ENCODE peak calls at places on chromosomes 4 and X, in eight cellular contexts. A is WERI-Rb-1; U is neuronal stem cell; P is A673; B is breast epithelium; S is GM23248; M is IMR-90; E is naive thymus-derived CD4-positive, alpha-beta T cell. Y is an unnamed sample.

GRCh38 chrX:22999696-23000223 is at the start of gene DDX53:
- DNase-seq in A (no peak), U (no peak), P (no peak), B (no peak), S (no peak), M (no peak), E (no peak), Y (no peak)

GRCh38 chr4:71368906-71369305 is 30.1 kb downstream of the SLC4A4 start:
- DNase-seq in A (no peak), U (no peak), P (no peak), B (no peak), S (no peak), M (no peak), E (no peak), Y (no peak)

GRCh38 chrX:150306002-150306401 is 57.1 kb upstream of the MAMLD1 start:
- DNase-seq in A (no peak), U (no peak), P (no peak), B (no peak), S (no peak), M (no peak), E (no peak), Y (no peak)

GRCh38 chr4:48275247-48275646 is 5.6 kb upstream of the TEC start:
- DNase-seq in A (peak; percentile 39), U (no peak), P (peak; percentile 68), B (no peak), S (no peak), M (peak; percentile 35), E (no peak), Y (no peak)

GRCh38 chr4:93764647-93765246 is 63.8 kb upstream of the ATOH1 start:
- DNase-seq in A (peak; percentile 30), U (peak; percentile 45), P (peak; percentile 44), B (no peak), S (peak; percentile 58), M (peak; percentile 44), E (no peak), Y (no peak)

GRCh38 chr4:98514930-98515809 is 143.2 kb downstream of the TSPAN5 start:
- DNase-seq in A (peak; percentile 69), U (no peak), P (no peak), B (no peak), S (peak; percentile 37), M (peak; percentile 54), E (no peak), Y (no peak)

GRCh38 chr4:12734586-12734985 is 749.6 kb downstream of the RAB28 start:
- DNase-seq in A (no peak), U (no peak), P (no peak), B (no peak), S (no peak), M (no peak), E (no peak), Y (no peak)

GRCh38 chrX:110034036-110034435 is 31.1 kb downstream of the TMEM164 start:
- DNase-seq in A (no peak), U (no peak), P (no peak), B (no peak), S (peak; percentile 4), M (no peak), E (no peak), Y (no peak)

GRCh38 chrX:112668476-112669404 is 11.0 kb downstream of the LHFPL1 start:
- DNase-seq in A (no peak), U (no peak), P (no peak), B (no peak), S (no peak), M (no peak), E (no peak), Y (no peak)

DNA sequence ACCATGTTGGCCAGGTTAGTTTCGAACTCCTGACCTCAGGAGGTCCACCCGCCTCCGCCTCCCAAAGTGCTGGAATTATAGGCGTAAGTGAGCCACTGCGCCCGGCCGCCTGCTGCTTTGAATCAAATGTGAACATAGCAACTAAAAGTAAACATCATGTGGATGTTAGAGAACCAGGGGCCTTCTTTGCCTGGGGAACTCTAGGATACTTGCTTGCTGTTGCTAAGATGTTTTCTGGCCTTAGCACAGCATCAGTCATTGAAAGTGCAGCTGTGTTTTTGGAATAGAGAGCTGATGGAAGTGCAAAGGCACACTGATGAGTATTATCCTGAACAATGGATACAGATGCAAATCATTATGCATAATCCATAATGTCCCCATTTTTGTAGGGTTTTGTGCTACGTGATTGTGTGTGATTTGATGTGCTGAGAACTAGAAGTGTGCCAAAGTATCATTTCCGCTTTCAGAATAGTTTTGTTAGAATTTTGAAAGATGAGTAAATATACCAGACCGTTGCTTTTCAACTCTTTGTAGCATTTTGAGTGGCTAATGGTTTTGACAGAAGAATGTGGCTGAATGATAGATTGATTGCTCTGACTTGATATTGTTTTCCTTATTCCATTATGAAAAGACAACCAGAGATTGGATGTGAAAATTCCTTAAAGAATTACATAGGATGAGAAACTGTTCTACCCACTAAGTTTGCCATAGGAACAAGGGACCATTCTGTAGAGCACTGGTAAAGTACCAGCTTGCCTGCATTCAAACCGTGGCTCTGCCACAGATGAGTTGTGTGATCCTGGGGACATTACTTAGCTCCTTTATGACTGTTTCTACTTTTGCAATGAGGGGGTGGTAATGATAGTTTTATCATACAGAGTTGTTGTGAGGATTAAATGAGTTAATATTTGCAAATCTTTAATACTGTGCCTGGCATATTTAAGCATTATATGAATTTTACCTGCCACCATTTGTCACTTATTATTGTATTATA is 74.7 kb downstream of the REPS2 start:
- DNase-seq in A (no peak), U (no peak), P (no peak), B (no peak), S (peak; percentile 24), M (no peak), E (no peak), Y (no peak)
- H3K27ac ChIP-seq in A (no peak overlapping the region), U (no peak overlapping the region), P (no peak overlapping the region), B (no peak overlapping the region), S (no peak overlapping the region), M (no peak overlapping the region), E (no peak overlapping the region), Y (no peak overlapping the region)

GRCh38 chr4:77014256-77014655 is 61.5 kb downstream of the CCNI start:
- DNase-seq in A (no peak), U (no peak), P (no peak), B (no peak), S (no peak), M (no peak), E (peak; percentile 11), Y (no peak)
- H3K36me3 ChIP-seq in A (peaks cover 10% of the 10 kb centered on the region), U (peaks cover 27% of the 10 kb centered on the region), P (peaks cover 12% of the 10 kb centered on the region), B (no peaks in the 10 kb centered on the region), S (peaks cover 76% of the 10 kb centered on the region), M (peaks cover 39% of the 10 kb centered on the region), E (no peaks in the 10 kb centered on the region), Y (peaks cover 5% of the 10 kb centered on the region)

GRCh38 chrX:2689773-2690666 is 1.1 kb upstream of the CD99 start:
- DNase-seq in A (no peak), U (no peak), P (no peak), B (no peak), S (no peak), M (no peak), E (no peak), Y (no peak)
- H3K27ac ChIP-seq in A (no peak overlapping the region), U (no peak overlapping the region), P (peak overlapping the region; percentile 97), B (no peak overlapping the region), S (no peak overlapping the region), M (no peak overlapping the region), E (peak overlapping the region; percentile 24), Y (peak overlapping the region; percentile 31)

DNA sequence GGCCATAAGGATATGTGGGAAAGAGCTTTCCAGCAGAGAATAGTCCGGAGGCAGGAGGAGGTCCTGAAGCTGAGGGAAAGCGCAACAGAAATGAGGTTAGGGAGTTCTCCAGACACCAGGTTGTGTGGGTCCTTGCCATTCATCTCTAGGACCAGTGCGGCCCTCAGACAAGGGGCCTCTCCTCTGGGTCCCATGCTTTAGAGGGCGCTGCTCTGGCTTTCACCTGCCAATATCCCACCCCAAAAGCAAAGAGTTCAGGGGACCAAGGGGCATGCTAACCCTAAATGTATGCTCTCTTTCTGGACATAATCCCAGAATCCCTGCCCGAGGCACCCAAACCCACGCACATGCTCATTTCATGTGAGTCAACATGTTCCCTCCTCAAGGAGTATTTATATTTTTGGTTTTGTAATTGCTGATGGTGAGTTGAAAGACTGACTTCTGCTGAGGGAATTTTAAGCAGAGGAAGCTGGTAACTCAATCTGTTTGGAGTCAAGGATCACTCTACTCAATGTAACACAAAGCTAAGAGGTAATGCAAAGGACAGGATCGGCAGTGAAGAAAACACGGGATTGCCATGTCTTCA is 14.8 kb downstream of the RPL34 start:
- DNase-seq in A (no peak), U (no peak), P (no peak), B (no peak), S (peak; percentile 76), M (no peak), E (no peak), Y (no peak)
- H3K36me3 ChIP-seq in A (peaks cover 45% of the 10 kb centered on the region), U (peaks cover 18% of the 10 kb centered on the region), P (peaks cover 38% of the 10 kb centered on the region), B (no peaks in the 10 kb centered on the region), S (peaks cover 36% of the 10 kb centered on the region), M (peaks cover 24% of the 10 kb centered on the region), E (peaks cover 55% of the 10 kb centered on the region), Y (peaks cover 26% of the 10 kb centered on the region)

GRCh38 chr4:41477200-41477910 is 60.6 kb upstream of the LIMCH1 start:
- DNase-seq in A (no peak), U (no peak), P (no peak), B (no peak), S (no peak), M (no peak), E (no peak), Y (no peak)
- H3K27ac ChIP-seq in A (no peak overlapping the region), U (no peak overlapping the region), P (no peak overlapping the region), B (no peak overlapping the region), S (no peak overlapping the region), M (no peak overlapping the region), E (no peak overlapping the region), Y (no peak overlapping the region)

GRCh38 chrX:12819231-12819630 is 28.0 kb downstream of the PRPS2 start:
- DNase-seq in A (no peak), U (no peak), P (no peak), B (no peak), S (peak; percentile 0), M (no peak), E (no peak), Y (no peak)
- H3K36me3 ChIP-seq in A (no peaks in the 10 kb centered on the region), U (peaks cover 5% of the 10 kb centered on the region), P (no peaks in the 10 kb centered on the region), B (no peaks in the 10 kb centered on the region), S (no peaks in the 10 kb centered on the region), M (peaks cover 6% of the 10 kb centered on the region), E (peaks cover 24% of the 10 kb centered on the region), Y (peaks cover 6% of the 10 kb centered on the region)

DNA sequence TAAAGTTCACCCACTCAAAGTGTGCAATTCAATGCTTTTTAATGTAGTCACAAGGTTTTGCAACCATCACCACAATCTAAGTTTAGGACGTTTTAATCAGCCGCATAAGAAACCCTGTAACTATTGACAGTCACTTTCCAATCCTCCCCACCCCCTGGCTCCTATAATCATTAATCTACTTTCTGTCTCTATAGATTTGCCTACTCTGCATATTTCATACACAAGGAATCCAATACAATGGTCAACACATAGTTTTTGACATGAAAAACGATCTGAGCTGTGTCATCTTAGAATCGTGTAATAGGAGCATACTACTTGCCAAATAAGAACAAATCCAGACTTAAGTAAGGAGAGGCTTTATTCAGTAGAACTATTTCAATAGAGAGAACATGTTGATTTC is 47.6 kb downstream of the ANXA3 start:
- DNase-seq in A (no peak), U (no peak), P (no peak), B (no peak), S (no peak), M (no peak), E (no peak), Y (no peak)
- H3K27ac ChIP-seq in A (no peak overlapping the region), U (no peak overlapping the region), P (no peak overlapping the region), B (no peak overlapping the region), S (no peak overlapping the region), M (no peak overlapping the region), E (no peak overlapping the region), Y (no peak overlapping the region)

Y was measured in CD4-positive, alpha-beta memory T cell.